ENCODE peak calls at places on chromosomes 6 and 20, in four cellular contexts. D, W, A and Z are unnamed samples.

GRCh38 chr20:12598894-12599293 is 409.9 kb upstream of the SPTLC3 start:
- DNase-seq in W (no peak), A (no peak), D (no peak), Z (no peak)

GRCh38 chr6:11437824-11438459 is 99.6 kb upstream of the TMEM170B start:
- DNase-seq in W (no peak), D (no peak), A (no peak), Z (peak; percentile 56)

GRCh38 chr6:31883699-31884098 is 4.9 kb upstream of the SLC44A4 start:
- DNase-seq in W (no peak), D (peak; percentile 35), A (no peak), Z (no peak)

GRCh38 chr20:38434310-38434741 is 802 bp downstream of the SNHG17 start:
- DNase-seq in W (no peak), D (peak; percentile 43), A (no peak), Z (no peak)

GRCh38 chr6:146700078-146700686 is 101.4 kb downstream of the ADGB start:
- DNase-seq in D (peak; percentile 13), W (peak; percentile 83), A (peak; percentile 20), Z (peak; percentile 75)

GRCh38 chr6:1786455-1787108 is 176.9 kb downstream of the FOXC1 start:
- DNase-seq in D (no peak), A (no peak), W (no peak), Z (no peak)

GRCh38 chr6:127851197-127851596 is 49.7 kb downstream of the THEMIS start:
- DNase-seq in D (no peak), W (peak; percentile 16), A (no peak), Z (no peak)

GRCh38 chr6:43093361-43094289 is 17.5 kb downstream of the PTK7 start:
- DNase-seq in D (peak; percentile 31), A (no peak), W (peak; percentile 82), Z (peak; percentile 86)

GRCh38 chr6:81589465-81590313 is 162.8 kb downstream of the TENT5A start:
- DNase-seq in D (no peak), A (no peak), W (no peak), Z (no peak)

GRCh38 chr6:169766921-169767736 is 15.7 kb downstream of the ERMARD start:
- DNase-seq in W (no peak), D (no peak), A (no peak), Z (no peak)